ENCODE peak calls at places on chromosome 14, in seven cellular contexts. B is CD8-positive, alpha-beta T cell; W is kidney glomerular epithelial cell; Z is NCI-H2171 treated with DMSO at 0.1 percent for 48 hours; S is GM19239; G is HCT116; E is endothelial cell. O is an unnamed sample.

GRCh38 chr14:31336646-31337045 is 83.7 kb downstream of the HEATR5A start:
- DNase-seq in B (no peak), W (no peak), Z (no peak), S (no peak), G (no peak), E (no peak), O (peak; percentile 94)

GRCh38 chr14:62301911-62302310 is 539.7 kb downstream of the SNAPC1 start:
- DNase-seq in B (no peak), W (no peak), Z (no peak), S (no peak), G (no peak), E (no peak), O (peak; percentile 35)

GRCh38 chr14:83379371-83379770 is 1845.7 kb upstream of the SEL1L start:
- DNase-seq in B (no peak), W (no peak), Z (no peak), S (no peak), G (no peak), E (no peak), O (no peak)

GRCh38 chr14:73457935-73458218 is 469 bp downstream of the NUMB start:
- DNase-seq in B (no peak), W (no peak), Z (no peak), S (no peak), G (no peak), E (no peak), O (peak; percentile 22)

GRCh38 chr14:77139540-77140342 is 1.9 kb downstream of the ZDHHC22 start:
- DNase-seq in B (no peak), W (no peak), Z (peak; percentile 73), S (no peak), G (peak; percentile 27), E (peak; percentile 84), O (peak; percentile 31)

GRCh38 chr14:96741151-96741977 is 55.8 kb upstream of the VRK1 start:
- DNase-seq in B (peak; percentile 68), W (peak; percentile 32), Z (peak; percentile 68), S (peak; percentile 72), G (no peak), E (peak; percentile 86), O (peak; percentile 50)

GRCh38 chr14:54177009-54177408 is 219.8 kb upstream of the CDKN3 start:
- DNase-seq in B (no peak), W (no peak), Z (no peak), S (no peak), G (no peak), E (no peak), O (no peak)

GRCh38 chr14:73768107-73768506 is 53.9 kb upstream of the PNMA1 start:
- DNase-seq in B (no peak), W (no peak), Z (no peak), S (no peak), G (no peak), E (no peak), O (no peak)

GRCh38 chr14:99602054-99602787 is 1.8 kb downstream of the CCDC85C start:
- DNase-seq in B (no peak), W (no peak), Z (no peak), S (no peak), G (no peak), E (no peak), O (peak; percentile 41)

GRCh38 chr14:35875296-35875695 is 49.2 kb downstream of the BRMS1L start:
- DNase-seq in B (no peak), W (no peak), Z (no peak), S (no peak), G (no peak), E (no peak), O (no peak)

GRCh38 chr14:100841445-100842403 is 15.8 kb downstream of the MEG3 start:
- DNase-seq in B (no peak), W (no peak), Z (peak; percentile 21), S (no peak), G (no peak), E (no peak), O (no peak)